ENCODE peak calls at places on chromosome 17, in four cellular contexts. M is stimulated activated CD4-positive, alpha-beta T cell treated with anti-CD3 and anti-CD28 coated beads, Interleukin-15, amount 100 ng/mL, for 24 hours; I is EL; W is stimulated activated CD8-positive, alpha-beta memory T cell treated with anti-CD3 and anti-CD28 coated beads, Interleukin-7, amount 100 ng/mL, for 1 hour. T is an unnamed sample.

GRCh38 chr17:29526322-29526721 is 40.5 kb downstream of the ABHD15 start:
- DNase-seq in I (no peak), W (no peak), M (no peak), T (no peak)

GRCh38 chr17:64443086-64443760 is 5.7 kb upstream of the MILR1 start:
- DNase-seq in W (no peak), I (no peak), M (no peak), T (no peak)

GRCh38 chr17:27985736-27986394 is 56.6 kb upstream of the NLK start:
- DNase-seq in W (no peak), I (no peak), M (no peak), T (no peak)

GRCh38 chr17:71633391-71633849 is 487.4 kb upstream of the SOX9 start:
- DNase-seq in M (no peak), I (peak; percentile 91), W (no peak), T (no peak)

GRCh38 chr17:31517524-31517923 is 126.0 kb downstream of the RAB11FIP4 start:
- DNase-seq in M (no peak), I (no peak), W (no peak), T (peak; percentile 40)

GRCh38 chr17:13306310-13306962 is 288.6 kb upstream of the ELAC2 start:
- DNase-seq in M (peak; percentile 6), W (no peak), I (peak; percentile 84), T (peak; percentile 26)

GRCh38 chr17:55442462-55442861 is 20.8 kb upstream of the MMD start:
- DNase-seq in M (no peak), I (no peak), W (no peak), T (no peak)

GRCh38 chr17:40818733-40819527 is 3.5 kb downstream of the KRT10 start:
- DNase-seq in W (peak; percentile 69), M (peak; percentile 87), I (peak; percentile 86), T (peak; percentile 91)

GRCh38 chr17:21542070-21542469 is 150.3 kb upstream of the KCNJ18 start:
- DNase-seq in W (no peak), I (no peak), M (no peak), T (no peak)

GRCh38 chr17:64622931-64623654 is 39.0 kb downstream of the SMURF2 start:
- DNase-seq in I (peak; percentile 92), W (no peak), M (no peak), T (no peak)

GRCh38 chr17:6868579-6868978 is 37.0 kb upstream of the TEKT1 start:
- DNase-seq in I (no peak), M (no peak), W (no peak), T (no peak)

GRCh38 chr17:28476076-28476475 is 2.6 kb downstream of the SLC13A2 start:
- DNase-seq in W (no peak), M (no peak), I (no peak), T (no peak)

GRCh38 chr17:38693700-38694329 is 11.3 kb upstream of the MLLT6 start:
- DNase-seq in I (peak; percentile 48), W (no peak), M (no peak), T (no peak)

GRCh38 chr17:7704601-7705268 is at the start of gene EFNB3:
- DNase-seq in I (peak; percentile 40), M (peak; percentile 22), W (no peak), T (peak; percentile 23)

GRCh38 chr17:28892024-28892423 is 5.5 kb downstream of the FLOT2 start:
- DNase-seq in W (no peak), I (no peak), M (no peak), T (no peak)

GRCh38 chr17:5678171-5678570 is 93.9 kb upstream of the NLRP1 start:
- DNase-seq in M (no peak), W (no peak), I (no peak), T (no peak)

GRCh38 chr17:8124350-8125195 is 667 bp upstream of the HES7 start:
- DNase-seq in I (peak; percentile 45), W (no peak), M (peak; percentile 44), T (peak; percentile 63)

GRCh38 chr17:79650283-79650682 is 39.4 kb upstream of the RBFOX3 start:
- DNase-seq in W (no peak), I (no peak), M (no peak), T (no peak)